ENCODE peak calls at places on chromosomes 13 and 19, in nine cellular contexts. O, P, N, H, S, R, G, T and K are unnamed samples.

GRCh38 chr13:105990256-105990958 is 545.1 kb downstream of the EFNB2 start:
- DNase-seq in O (no peak), P (peak), N (peak), H (no peak), S (no peak), R (no peak), G (no peak), T (no peak), K (no peak)

GRCh38 chr13:20258208-20258962 is 26.3 kb upstream of the GJB6 start:
- DNase-seq in O (no peak), P (no peak), N (no peak), H (no peak), S (no peak), R (no peak), G (no peak), T (no peak), K (no peak)

GRCh38 chr19:40232949-40233810 is 6.7 kb upstream of the CCNP start:
- DNase-seq in O (no peak), P (no peak), N (no peak), H (no peak), S (no peak), R (no peak), G (no peak), T (no peak), K (peak)

GRCh38 chr19:6668696-6669095 is 1.3 kb downstream of the TNFSF14 start:
- DNase-seq in O (no peak), P (no peak), N (no peak), H (no peak), S (no peak), R (no peak), G (no peak), T (no peak), K (no peak)

GRCh38 chr13:24984134-24984533 is 111.8 kb upstream of the PABPC3 start:
- DNase-seq in O (no peak), P (no peak), N (no peak), H (no peak), S (no peak), R (no peak), G (no peak), T (no peak), K (no peak)

GRCh38 chr13:55298201-55298600 is 1842.5 kb upstream of the PRR20A start:
- DNase-seq in O (no peak), P (no peak), N (no peak), H (no peak), S (no peak), R (no peak), G (no peak), T (no peak), K (no peak)

GRCh38 chr19:31296741-31297390 is 52.4 kb downstream of the TSHZ3 start:
- DNase-seq in O (no peak), P (no peak), N (no peak), H (no peak), S (no peak), R (no peak), G (no peak), T (no peak), K (no peak)

GRCh38 chr19:16324384-16325160 is at the start of gene KLF2:
- DNase-seq in O (peak), P (peak), N (peak), H (peak), S (peak), R (peak), G (peak), T (peak), K (no peak)

GRCh38 chr19:44608391-44608821 is 5.0 kb upstream of the IGSF23 start:
- DNase-seq in O (no peak), P (peak), N (peak), H (no peak), S (no peak), R (no peak), G (no peak), T (no peak), K (no peak)

GRCh38 chr19:54339646-54340358 is 840 bp upstream of the LILRA4 start:
- DNase-seq in O (no peak), P (no peak), N (no peak), H (no peak), S (no peak), R (no peak), G (no peak), T (no peak), K (no peak)

GRCh38 chr13:35891973-35892441 is 239.2 kb downstream of the DCLK1 start:
- DNase-seq in O (no peak), P (no peak), N (peak), H (no peak), S (no peak), R (no peak), G (no peak), T (no peak), K (no peak)

GRCh38 chr13:20102776-20103175 is 58.1 kb downstream of the GJA3 start:
- DNase-seq in O (no peak), P (no peak), N (no peak), H (no peak), S (no peak), R (no peak), G (no peak), T (no peak), K (no peak)

GRCh38 chr19:49113762-49114629 is at the start of gene LIN7B:
- DNase-seq in O (peak), P (peak), N (peak), H (no peak), S (no peak), R (peak), G (peak), T (peak), K (no peak)

GRCh38 chr13:93002071-93002470 is 224.5 kb upstream of the GPC6 start:
- DNase-seq in O (no peak), P (peak), N (peak), H (no peak), S (no peak), R (no peak), G (no peak), T (no peak), K (no peak)

GRCh38 chr19:383922-384800 is 24.8 kb downstream of the C2CD4C start:
- DNase-seq in O (no peak), P (no peak), N (no peak), H (no peak), S (peak), R (no peak), G (no peak), T (peak), K (no peak)

GRCh38 chr19:51354742-51355148 is 11.4 kb downstream of the ETFB start:
- DNase-seq in O (peak), P (no peak), N (no peak), H (no peak), S (no peak), R (no peak), G (no peak), T (no peak), K (no peak)

GRCh38 chr13:59801107-59801880 is 362.4 kb downstream of the DIAPH3 start:
- DNase-seq in O (no peak), P (no peak), N (no peak), H (no peak), S (no peak), R (no peak), G (no peak), T (no peak), K (no peak)

GRCh38 chr19:35146746-35147466 is 3.9 kb downstream of the FXYD7 start:
- DNase-seq in O (no peak), P (no peak), N (no peak), H (no peak), S (no peak), R (no peak), G (no peak), T (no peak), K (no peak)

GRCh38 chr13:60078226-60078625 is 85.5 kb downstream of the DIAPH3 start:
- DNase-seq in O (no peak), P (no peak), N (no peak), H (no peak), S (no peak), R (no peak), G (no peak), T (no peak), K (no peak)

GRCh38 chr19:45091031-45091918 is 1.7 kb upstream of the PPP1R37 start:
- DNase-seq in O (peak), P (peak), N (peak), H (peak), S (peak), R (peak), G (peak), T (peak), K (peak)

GRCh38 chr19:16571689-16572331 is 405 bp downstream of the SLC35E1 start:
- DNase-seq in O (no peak), P (no peak), N (peak), H (no peak), S (no peak), R (peak), G (no peak), T (no peak), K (no peak)